ENCODE peak calls at places on chromosomes 5 and 9, in five cellular contexts. Y, K, H, Q and B are unnamed samples.

GRCh38 chr9:27145143-27145542 is 36.1 kb downstream of the TEK start:
- DNase-seq in Y (no peak), K (no peak), H (no peak), Q (no peak), B (no peak)

GRCh38 chr9:134172198-134173126 is 8.1 kb upstream of the RNU6ATAC start:
- DNase-seq in Y (no peak), K (no peak), H (no peak), Q (no peak), B (no peak)

GRCh38 chr9:120616961-120617636 is 37.1 kb upstream of the CDK5RAP2 start:
- DNase-seq in Y (no peak), K (no peak), H (no peak), Q (no peak), B (no peak)

GRCh38 chr5:53425598-53426516 is 54.6 kb upstream of the FST start:
- DNase-seq in Y (no peak), K (peak; percentile 77), H (peak; percentile 28), Q (no peak), B (no peak)

GRCh38 chr5:116144103-116144502 is 59.3 kb downstream of the COMMD10 start:
- DNase-seq in Y (no peak), K (no peak), H (no peak), Q (no peak), B (no peak)

GRCh38 chr5:86613459-86613858 is 4.3 kb upstream of the COX7C start:
- DNase-seq in Y (no peak), K (no peak), H (no peak), Q (no peak), B (no peak)

GRCh38 chr9:110214090-110214489 is 6.1 kb upstream of the C9orf152 start:
- DNase-seq in Y (no peak), K (no peak), H (no peak), Q (no peak), B (peak; percentile 40)

GRCh38 chr5:27308151-27308550 is 269.8 kb upstream of the CDH9 start:
- DNase-seq in Y (no peak), K (no peak), H (no peak), Q (no peak), B (peak; percentile 4)

GRCh38 chr5:91307023-91307422 is 76.1 kb downstream of the ARRDC3 start:
- DNase-seq in Y (peak; percentile 76), K (no peak), H (peak; percentile 61), Q (no peak), B (no peak)

GRCh38 chr5:143340891-143341685 is 62.4 kb downstream of the NR3C1 start:
- DNase-seq in Y (no peak), K (no peak), H (no peak), Q (no peak), B (no peak)

GRCh38 chr5:100840364-100840763 is 62.7 kb downstream of the ST8SIA4 start:
- DNase-seq in Y (no peak), K (no peak), H (no peak), Q (no peak), B (no peak)

GRCh38 chr5:134906811-134907210 is 1.9 kb downstream of the PCBD2 start:
- DNase-seq in Y (no peak), K (no peak), H (no peak), Q (no peak), B (no peak)

GRCh38 chr9:129676970-129677369 is 11.5 kb downstream of the PRRX2 start:
- DNase-seq in Y (no peak), K (no peak), H (no peak), Q (no peak), B (no peak)

GRCh38 chr9:21031091-21031817 is at the start of gene HACD4:
- DNase-seq in Y (peak; percentile 61), K (no peak), H (peak; percentile 26), Q (peak; percentile 63), B (peak; percentile 64)

GRCh38 chr5:170551622-170552021 is 47.8 kb downstream of the KCNIP1 start:
- DNase-seq in Y (no peak), K (no peak), H (no peak), Q (no peak), B (no peak)

GRCh38 chr9:2036844-2037243 is 21.7 kb downstream of the SMARCA2 start:
- DNase-seq in Y (no peak), K (no peak), H (no peak), Q (no peak), B (no peak)

GRCh38 chr5:100858987-100859545 is 44.0 kb downstream of the ST8SIA4 start:
- DNase-seq in Y (no peak), K (no peak), H (no peak), Q (no peak), B (no peak)

GRCh38 chr5:40681351-40682311 is 1.9 kb downstream of the PTGER4 start:
- DNase-seq in Y (peak; percentile 22), K (no peak), H (no peak), Q (peak; percentile 44), B (no peak)

GRCh38 chr5:88263349-88263748 is 5.3 kb downstream of the TMEM161B start:
- DNase-seq in Y (no peak), K (no peak), H (no peak), Q (no peak), B (no peak)

GRCh38 chr5:88269222-88269771 is 652 bp upstream of the TMEM161B start:
- DNase-seq in Y (no peak), K (no peak), H (no peak), Q (no peak), B (peak; percentile 2)

DNA sequence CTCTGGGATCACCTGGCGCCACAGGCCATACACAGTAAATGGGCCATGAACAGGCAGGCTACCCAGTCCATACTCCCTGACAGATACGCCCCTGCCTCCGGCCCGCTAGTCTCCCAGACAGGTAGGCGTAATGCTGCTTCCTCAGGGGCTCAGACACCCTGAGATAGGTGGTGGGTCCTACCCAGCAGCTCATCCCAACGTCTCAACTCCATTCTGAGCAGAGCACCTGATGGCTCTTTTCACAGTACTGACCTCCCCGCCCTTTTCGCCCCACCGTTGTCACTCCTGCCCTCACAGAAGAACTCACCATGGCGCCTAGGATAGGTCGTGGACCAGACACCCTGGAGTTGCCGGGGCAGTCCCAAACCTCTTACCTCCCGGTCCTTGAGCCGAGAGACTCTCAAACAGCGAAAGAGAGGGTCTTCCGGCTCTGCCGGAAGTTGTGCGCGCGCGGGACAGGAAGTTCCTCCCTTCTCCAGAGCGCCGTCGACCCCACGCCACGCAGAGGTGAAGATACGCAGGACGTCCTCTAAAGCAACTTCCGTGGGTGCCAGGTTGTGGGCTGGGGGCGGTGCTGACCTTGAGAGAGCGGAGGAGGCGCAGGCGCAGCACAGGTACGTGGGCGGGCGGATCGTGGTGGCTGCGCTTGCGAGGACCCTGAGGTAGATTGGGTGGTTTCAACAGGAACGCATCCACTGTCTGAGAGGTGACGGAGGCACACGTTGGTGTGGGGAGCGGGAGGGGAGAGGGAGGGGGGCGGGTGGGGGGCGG is at the start of gene TMEM161B:
- DNase-seq in Y (peak; percentile 82), K (peak; percentile 90), H (peak; percentile 76), Q (peak; percentile 96), B (peak; percentile 78)
- TF ChIP-seq POLR2A in Y (no peak), K (peak; percentile 87), H (no peak), Q (peak; percentile 3), B (peak; percentile 82)

GRCh38 chr9:13033959-13034695 is 245.4 kb downstream of the MPDZ start:
- DNase-seq in Y (peak; percentile 63), K (peak; percentile 62), H (peak; percentile 67), Q (peak; percentile 62), B (peak; percentile 35)
- TF ChIP-seq POLR2A in Y (no peak), K (no peak), H (no peak), Q (no peak), B (no peak)

GRCh38 chr9:83707518-83707767 is 315 bp downstream of the UBQLN1 start:
- DNase-seq in Y (no peak), K (no peak), H (peak; percentile 46), Q (peak; percentile 75), B (peak; percentile 97)

GRCh38 chr9:83708515-83709158 is 879 bp upstream of the UBQLN1 start:
- DNase-seq in Y (peak; percentile 62), K (peak; percentile 77), H (peak; percentile 84), Q (peak; percentile 65), B (no peak)

GRCh38 chr9:83706703-83707517 is 848 bp downstream of the UBQLN1 start:
- DNase-seq in Y (peak; percentile 33), K (peak; percentile 45), H (peak; percentile 14), Q (peak; percentile 34), B (no peak)

DNA sequence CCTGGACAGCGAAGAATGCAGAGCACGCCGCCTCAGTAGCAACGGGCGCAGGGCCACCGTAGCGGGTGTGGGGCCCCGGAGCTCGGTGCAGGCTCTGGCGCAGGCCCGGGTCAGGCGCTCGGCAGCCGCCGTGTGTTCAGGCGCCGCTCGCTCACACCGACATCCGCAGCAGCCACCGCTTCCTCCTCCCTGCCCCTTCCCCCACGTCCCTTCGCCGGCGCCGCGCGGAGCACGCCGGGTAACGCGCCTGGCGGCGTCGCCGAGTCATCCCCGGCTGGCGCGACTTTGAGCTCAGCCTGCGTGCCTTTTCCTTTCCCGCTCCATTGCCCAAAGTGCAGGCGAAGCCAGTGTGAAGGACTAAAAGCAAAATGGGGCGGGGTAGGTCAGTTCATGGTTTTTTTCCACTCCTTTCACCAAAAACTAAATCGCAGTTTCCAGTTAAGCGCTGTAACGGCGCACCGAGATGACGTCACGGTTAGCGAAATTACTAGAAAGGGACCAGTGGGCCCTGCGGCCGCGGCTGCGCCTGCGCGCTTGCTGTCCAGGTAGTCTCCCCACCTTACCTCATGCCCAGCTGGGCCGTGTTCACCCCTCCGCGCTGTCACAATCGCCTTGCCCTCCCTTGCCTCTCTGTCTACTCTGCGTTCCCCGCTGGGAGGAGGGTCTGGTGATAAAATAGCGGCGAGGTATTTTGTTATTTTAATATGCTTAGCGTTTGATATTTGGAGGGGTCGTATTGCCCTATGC is at the start of gene UBQLN1:
- DNase-seq in Y (peak; percentile 92), K (peak; percentile 91), H (peak; percentile 97), Q (peak; percentile 96), B (peak; percentile 99)
- TF ChIP-seq POLR2A in Y (peak; percentile 82), K (peak; percentile 85), H (peak; percentile 94), Q (peak; percentile 93), B (peak; percentile 98)

GRCh38 chr5:36242534-36243144 is 914 bp upstream of the NADK2 start:
- DNase-seq in Y (peak; percentile 22), K (no peak), H (peak; percentile 5), Q (no peak), B (no peak)

GRCh38 chr5:36240779-36241635 is 718 bp downstream of the NADK2 start:
- DNase-seq in Y (peak; percentile 67), K (peak; percentile 74), H (peak; percentile 38), Q (peak; percentile 64), B (peak; percentile 61)

GRCh38 chr5:36243653-36244052 is 1.9 kb upstream of the NADK2 start:
- DNase-seq in Y (no peak), K (no peak), H (no peak), Q (no peak), B (no peak)

GRCh38 chr5:36244076-36244475 is 2.4 kb upstream of the NADK2 start:
- DNase-seq in Y (no peak), K (no peak), H (no peak), Q (no peak), B (no peak)

DNA sequence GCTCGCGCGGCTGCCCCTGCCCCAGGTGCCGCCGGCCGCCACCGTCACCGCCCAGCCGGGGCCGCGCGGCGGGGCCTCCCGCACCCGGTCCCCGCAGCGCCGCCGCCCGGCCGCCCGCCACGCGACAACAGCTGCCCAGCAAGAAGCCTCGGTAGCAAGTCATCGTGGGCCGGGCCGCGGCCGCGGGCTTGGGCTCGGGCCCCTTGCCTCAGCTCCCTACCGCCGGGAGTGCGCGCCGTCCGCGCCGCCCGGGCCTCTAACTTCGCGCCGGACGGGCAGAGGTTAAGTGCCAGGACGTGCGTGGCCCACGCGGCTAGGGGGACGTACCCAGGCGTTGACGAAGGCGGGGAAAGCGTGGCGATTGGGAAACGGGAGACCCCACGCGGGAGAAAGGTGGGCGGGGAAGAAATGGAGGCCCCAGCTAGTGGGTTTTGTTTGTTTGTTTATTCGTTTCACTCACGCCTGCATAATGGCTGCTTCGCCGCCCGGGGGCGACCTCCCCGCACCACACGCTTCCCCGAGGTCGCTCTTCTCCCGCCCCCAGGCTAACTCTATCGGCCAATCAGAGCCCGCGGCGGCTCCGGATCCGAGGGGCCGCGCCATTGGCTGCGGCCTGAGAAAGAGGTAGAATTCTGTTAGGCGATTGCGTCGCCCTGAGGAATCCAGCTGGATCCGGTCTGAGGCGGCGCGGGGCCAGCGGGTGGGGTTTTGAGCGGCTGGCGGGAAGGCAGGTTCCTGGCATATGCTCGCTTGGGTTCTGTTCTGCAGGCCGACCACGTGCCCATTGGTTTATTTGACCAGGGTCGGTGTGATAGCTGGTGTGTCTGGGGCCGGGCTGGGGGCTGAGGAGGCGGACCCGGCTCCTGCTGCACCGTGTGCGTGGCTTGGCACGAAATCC is at the start of gene NADK2:
- DNase-seq in Y (peak; percentile 97), K (peak; percentile 98), H (peak; percentile 93), Q (peak; percentile 94), B (peak; percentile 96)
- TF ChIP-seq POLR2A in Y (peak; percentile 91), K (peak; percentile 82), H (peak; percentile 88), Q (no peak), B (peak; percentile 96)